ENCODE peak calls at places on chromosomes 13 and 19, in ten cellular contexts. E is HFF-Myc; T is lower leg skin; Z is IMR-90; I is cerebellum; F is EL; D is stimulated activated CD4-positive, alpha-beta T cell treated with anti-CD3 and anti-CD28 coated beads, Interleukin-4, amount 100 ng/mL, for 48 hours; J is GM04504; B is AG04450; V is activated CD8-positive, alpha-beta memory T cell treated with anti-CD3 and anti-CD28 coated beads, Interleukin-2, amount 50 U/mL, for 48 hours. W is an unnamed sample.

GRCh38 chr19:32877323-32877912 is 7.9 kb upstream of the SLC7A9 start:
- DNase-seq in B (no peak), I (no peak), D (no peak), E (no peak), T (no peak), Z (no peak), V (no peak), J (no peak), F (no peak), W (no peak)

GRCh38 chr19:51398096-51398704 is 7.8 kb upstream of the C19orf84 start:
- DNase-seq in B (no peak), Z (peak; percentile 18), V (no peak), J (no peak), F (peak; percentile 31), E (no peak), I (peak; percentile 35), D (no peak), T (no peak), W (peak; percentile 0)

GRCh38 chr13:38542601-38543000 is 144.3 kb upstream of the FREM2 start:
- DNase-seq in T (no peak), I (no peak), E (no peak), J (no peak), B (no peak), Z (no peak), V (no peak), F (peak; percentile 16), D (no peak), W (no peak)

GRCh38 chr13:28447206-28447605 is 47.7 kb downstream of the FLT1 start:
- DNase-seq in I (no peak), T (no peak), Z (no peak), J (no peak), D (no peak), V (no peak), E (no peak), B (no peak), F (no peak), W (no peak)

GRCh38 chr13:75405976-75406703 is 75.8 kb downstream of the TBC1D4 start:
- DNase-seq in D (no peak), V (no peak), E (no peak), I (no peak), B (no peak), J (peak; percentile 46), Z (no peak), T (no peak), F (no peak), W (no peak)

GRCh38 chr13:113806104-113806471 is 47.1 kb downstream of the TMEM255B start:
- DNase-seq in F (no peak), B (no peak), E (no peak), V (no peak), D (no peak), I (no peak), Z (no peak), J (no peak), T (no peak), W (no peak)

GRCh38 chr19:41928221-41928683 is at the start of gene ERFL:
- DNase-seq in E (no peak), D (no peak), T (no peak), B (no peak), J (no peak), I (no peak), Z (no peak), V (no peak), F (peak; percentile 31), W (no peak)

GRCh38 chr13:40152145-40152544 is 496.7 kb downstream of the COG6 start:
- DNase-seq in J (no peak), B (peak; percentile 13), Z (peak; percentile 49), D (no peak), E (peak; percentile 61), F (peak; percentile 77), T (no peak), V (no peak), I (no peak), W (no peak)

GRCh38 chr19:2548966-2549365 is 73.0 kb downstream of the GADD45B start:
- DNase-seq in B (no peak), J (no peak), F (no peak), Z (no peak), I (no peak), V (no peak), D (no peak), T (no peak), E (no peak), W (no peak)

GRCh38 chr19:12840091-12841079 is 2.1 kb downstream of the MAST1 start:
- DNase-seq in Z (peak; percentile 63), I (peak; percentile 89), J (no peak), V (peak; percentile 87), B (no peak), E (peak; percentile 40), D (peak; percentile 73), T (peak; percentile 46), F (peak; percentile 85), W (peak; percentile 84)

GRCh38 chr19:14432817-14433453 is at the start of gene PKN1:
- DNase-seq in E (no peak), T (no peak), Z (no peak), B (no peak), F (peak; percentile 56), I (peak; percentile 86), V (peak; percentile 83), J (no peak), D (no peak), W (peak; percentile 54)

GRCh38 chr19:35034588-35035382 is 4.5 kb downstream of the SCN1B start:
- DNase-seq in F (no peak), V (no peak), T (no peak), J (no peak), D (no peak), B (no peak), E (no peak), Z (no peak), I (no peak), W (no peak)

GRCh38 chr19:2246801-2247361 is 2.2 kb upstream of the AMH start:
- DNase-seq in I (peak; percentile 74), B (no peak), Z (peak; percentile 35), J (no peak), T (no peak), F (peak; percentile 73), E (no peak), V (no peak), D (no peak), W (no peak)

GRCh38 chr19:33159893-33160292 is 28.0 kb downstream of the WDR88 start:
- DNase-seq in I (no peak), D (no peak), Z (no peak), T (no peak), V (no peak), E (no peak), F (no peak), J (no peak), B (no peak), W (no peak)

GRCh38 chr19:10713317-10713716 is 4.6 kb upstream of the DNM2 start:
- DNase-seq in Z (no peak), T (no peak), J (no peak), I (no peak), D (no peak), E (no peak), V (no peak), F (no peak), B (no peak), W (no peak)

GRCh38 chr19:47776568-47776967 is 1.9 kb upstream of the SELENOW start:
- DNase-seq in D (no peak), B (no peak), Z (no peak), E (no peak), I (no peak), V (no peak), T (no peak), F (no peak), J (no peak), W (peak; percentile 98)

GRCh38 chr19:4568884-4569283 is 9.4 kb upstream of the SEMA6B start:
- DNase-seq in I (no peak), D (no peak), T (no peak), F (no peak), E (no peak), V (no peak), Z (no peak), J (no peak), B (no peak), W (no peak)

GRCh38 chr13:111210945-111211469 is 95.9 kb downstream of the ARHGEF7 start:
- DNase-seq in E (no peak), D (no peak), I (no peak), J (no peak), Z (no peak), B (no peak), V (no peak), F (no peak), T (no peak), W (no peak)

GRCh38 chr19:36483653-36484052 is 5.7 kb downstream of the ZNF566 start:
- DNase-seq in J (no peak), Z (no peak), D (no peak), T (no peak), B (no peak), I (no peak), V (no peak), F (no peak), E (no peak), W (no peak)

GRCh38 chr13:51280379-51280940 is 58.3 kb downstream of the FAM124A start:
- DNase-seq in F (no peak), V (no peak), I (no peak), E (no peak), D (no peak), Z (no peak), J (no peak), T (no peak), B (no peak), W (no peak)